ENCODE peak calls at places on chromosomes 3 and 15, in six cellular contexts. One of them, this sample, is unnamed.

GRCh38 chr3:140131895-140132294 is 196.9 kb downstream of the CLSTN2 start:
- DNase-seq in DND-41: no peak
- DNase-seq in fibroblast of lung: no peak
- DNase-seq in sigmoid colon: no peak
- DNase-seq in left lung: no peak
- DNase-seq in GM23338: no peak
- DNase-seq in this sample: no peak

GRCh38 chr15:33553157-33553556 is 242.4 kb downstream of the RYR3 start:
- DNase-seq in DND-41: no peak
- DNase-seq in fibroblast of lung: no peak
- DNase-seq in sigmoid colon: no peak
- DNase-seq in left lung: no peak
- DNase-seq in GM23338: no peak
- DNase-seq in this sample: no peak

GRCh38 chr3:136617123-136617700 is 135.0 kb downstream of the STAG1 start:
- DNase-seq in DND-41: no peak
- DNase-seq in fibroblast of lung: no peak
- DNase-seq in sigmoid colon: no peak
- DNase-seq in left lung: no peak
- DNase-seq in GM23338: no peak
- DNase-seq in this sample: no peak

GRCh38 chr15:58517682-58518525 is 86.1 kb downstream of the LIPC start:
- DNase-seq in DND-41: peak
- DNase-seq in fibroblast of lung: no peak
- DNase-seq in sigmoid colon: no peak
- DNase-seq in left lung: no peak
- DNase-seq in GM23338: no peak
- DNase-seq in this sample: no peak

GRCh38 chr3:131555456-131555855 is 52.7 kb upstream of the MRPL3 start:
- DNase-seq in DND-41: no peak
- DNase-seq in fibroblast of lung: peak
- DNase-seq in sigmoid colon: no peak
- DNase-seq in left lung: no peak
- DNase-seq in GM23338: no peak
- DNase-seq in this sample: no peak

GRCh38 chr3:115758076-115758763 is 134.9 kb downstream of the GAP43 start:
- DNase-seq in DND-41: no peak
- DNase-seq in fibroblast of lung: peak
- DNase-seq in sigmoid colon: no peak
- DNase-seq in left lung: no peak
- DNase-seq in GM23338: no peak
- DNase-seq in this sample: no peak

GRCh38 chr3:101310580-101311375 is 9.6 kb downstream of the IMPG2 start:
- DNase-seq in DND-41: no peak
- DNase-seq in fibroblast of lung: peak
- DNase-seq in sigmoid colon: peak
- DNase-seq in left lung: no peak
- DNase-seq in GM23338: no peak
- DNase-seq in this sample: no peak

GRCh38 chr3:50147447-50147846 is 7.7 kb upstream of the SEMA3F start:
- DNase-seq in DND-41: no peak
- DNase-seq in fibroblast of lung: no peak
- DNase-seq in sigmoid colon: no peak
- DNase-seq in left lung: no peak
- DNase-seq in GM23338: no peak
- DNase-seq in this sample: no peak

GRCh38 chr3:189049458-189050231 is 122.1 kb upstream of the TPRG1 start:
- DNase-seq in DND-41: peak
- DNase-seq in fibroblast of lung: no peak
- DNase-seq in sigmoid colon: no peak
- DNase-seq in left lung: no peak
- DNase-seq in GM23338: peak
- DNase-seq in this sample: no peak

GRCh38 chr3:184757010-184757651 is 45.3 kb upstream of the MAGEF1 start:
- DNase-seq in DND-41: no peak
- DNase-seq in fibroblast of lung: peak
- DNase-seq in sigmoid colon: peak
- DNase-seq in left lung: no peak
- DNase-seq in GM23338: peak
- DNase-seq in this sample: no peak

GRCh38 chr3:195809291-195809785 is 2.4 kb downstream of the MUC4 start:
- DNase-seq in DND-41: no peak
- DNase-seq in fibroblast of lung: no peak
- DNase-seq in sigmoid colon: peak
- DNase-seq in left lung: peak
- DNase-seq in GM23338: no peak
- DNase-seq in this sample: no peak

GRCh38 chr3:112365636-112366035 is 32.7 kb downstream of the CD200 start:
- DNase-seq in DND-41: no peak
- DNase-seq in fibroblast of lung: peak
- DNase-seq in sigmoid colon: no peak
- DNase-seq in left lung: no peak
- DNase-seq in GM23338: no peak
- DNase-seq in this sample: no peak

GRCh38 chr15:68305420-68305871 is 27.9 kb downstream of the FEM1B start:
- DNase-seq in DND-41: no peak
- DNase-seq in fibroblast of lung: no peak
- DNase-seq in sigmoid colon: no peak
- DNase-seq in left lung: no peak
- DNase-seq in GM23338: no peak
- DNase-seq in this sample: no peak

GRCh38 chr3:49668414-49668797 is 5.7 kb upstream of the APEH start:
- DNase-seq in DND-41: no peak
- DNase-seq in fibroblast of lung: no peak
- DNase-seq in sigmoid colon: no peak
- DNase-seq in left lung: no peak
- DNase-seq in GM23338: peak
- DNase-seq in this sample: no peak

GRCh38 chr3:188309437-188310269 is 155.7 kb downstream of the LPP start:
- DNase-seq in DND-41: no peak
- DNase-seq in fibroblast of lung: no peak
- DNase-seq in sigmoid colon: no peak
- DNase-seq in left lung: no peak
- DNase-seq in GM23338: no peak
- DNase-seq in this sample: no peak

GRCh38 chr3:86985427-86985826 is 5.5 kb downstream of the VGLL3 start:
- DNase-seq in DND-41: no peak
- DNase-seq in fibroblast of lung: peak
- DNase-seq in sigmoid colon: no peak
- DNase-seq in left lung: no peak
- DNase-seq in GM23338: no peak
- DNase-seq in this sample: no peak

GRCh38 chr15:59353994-59354951 is 18.4 kb downstream of the MYO1E start:
- DNase-seq in DND-41: no peak
- DNase-seq in fibroblast of lung: no peak
- DNase-seq in sigmoid colon: no peak
- DNase-seq in left lung: no peak
- DNase-seq in GM23338: peak
- DNase-seq in this sample: no peak

GRCh38 chr3:126961791-126962461 is 21.0 kb upstream of the PLXNA1 start:
- DNase-seq in DND-41: no peak
- DNase-seq in fibroblast of lung: no peak
- DNase-seq in sigmoid colon: peak
- DNase-seq in left lung: peak
- DNase-seq in GM23338: no peak
- DNase-seq in this sample: no peak

GRCh38 chr15:58015565-58015964 is 49.9 kb downstream of the ALDH1A2 start:
- DNase-seq in DND-41: no peak
- DNase-seq in fibroblast of lung: peak
- DNase-seq in sigmoid colon: no peak
- DNase-seq in left lung: no peak
- DNase-seq in GM23338: no peak
- DNase-seq in this sample: no peak

GRCh38 chr15:83816124-83816883 is 162.4 kb downstream of the ADAMTSL3 start:
- DNase-seq in DND-41: no peak
- DNase-seq in fibroblast of lung: no peak
- DNase-seq in sigmoid colon: no peak
- DNase-seq in left lung: no peak
- DNase-seq in GM23338: no peak
- DNase-seq in this sample: no peak

GRCh38 chr3:66499881-66500574 is 794 bp downstream of the LRIG1 start:
- DNase-seq in DND-41: no peak
- DNase-seq in fibroblast of lung: peak
- DNase-seq in sigmoid colon: peak
- DNase-seq in left lung: peak
- DNase-seq in GM23338: no peak
- DNase-seq in this sample: peak

GRCh38 chr3:51379301-51379700 is 5.8 kb upstream of the MANF start:
- DNase-seq in DND-41: no peak
- DNase-seq in fibroblast of lung: no peak
- DNase-seq in sigmoid colon: no peak
- DNase-seq in left lung: peak
- DNase-seq in GM23338: no peak
- DNase-seq in this sample: no peak

GRCh38 chr15:40217166-40217785 is 21.6 kb upstream of the PAK6 start:
- DNase-seq in DND-41: peak
- DNase-seq in fibroblast of lung: peak
- DNase-seq in sigmoid colon: no peak
- DNase-seq in left lung: no peak
- DNase-seq in GM23338: peak
- DNase-seq in this sample: no peak

GRCh38 chr15:100958326-100959065 is 39.3 kb downstream of the LRRK1 start:
- DNase-seq in DND-41: no peak
- DNase-seq in fibroblast of lung: peak
- DNase-seq in sigmoid colon: no peak
- DNase-seq in left lung: no peak
- DNase-seq in GM23338: no peak
- DNase-seq in this sample: no peak

GRCh38 chr3:264394-265156 is 68.0 kb downstream of the CHL1 start:
- DNase-seq in DND-41: no peak
- DNase-seq in fibroblast of lung: peak
- DNase-seq in sigmoid colon: no peak
- DNase-seq in left lung: no peak
- DNase-seq in GM23338: no peak
- DNase-seq in this sample: no peak

DNA sequence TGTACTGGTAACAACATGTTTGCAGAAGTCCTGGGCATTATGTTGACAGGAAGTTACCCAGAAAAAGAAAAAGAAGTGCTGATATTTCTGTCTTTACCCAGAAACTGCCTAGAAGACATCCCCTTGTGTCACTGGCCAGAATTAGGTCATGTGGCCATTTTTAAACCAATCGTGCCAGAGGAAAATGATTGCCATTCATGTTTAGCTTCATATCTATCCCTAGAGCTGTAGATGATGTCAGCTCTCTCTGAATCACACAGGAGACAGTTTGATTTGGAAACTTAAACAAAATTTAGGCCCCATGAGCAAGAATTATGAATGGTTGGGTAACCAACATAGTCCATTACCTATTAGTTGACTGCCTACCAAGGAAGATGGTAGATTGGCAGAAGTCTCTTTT is 8.9 kb upstream of the PLOD2 start:
- DNase-seq in DND-41: no peak
- DNase-seq in fibroblast of lung: no peak
- DNase-seq in sigmoid colon: no peak
- DNase-seq in left lung: no peak
- DNase-seq in GM23338: no peak
- DNase-seq in this sample: no peak
- TF ChIP-seq CTCF in DND-41: no peak
- TF ChIP-seq CTCF in fibroblast of lung: no peak
- TF ChIP-seq CTCF in sigmoid colon: no peak
- TF ChIP-seq CTCF in left lung: no peak
- TF ChIP-seq CTCF in GM23338: no peak
- TF ChIP-seq CTCF in this sample: no peak

DNA sequence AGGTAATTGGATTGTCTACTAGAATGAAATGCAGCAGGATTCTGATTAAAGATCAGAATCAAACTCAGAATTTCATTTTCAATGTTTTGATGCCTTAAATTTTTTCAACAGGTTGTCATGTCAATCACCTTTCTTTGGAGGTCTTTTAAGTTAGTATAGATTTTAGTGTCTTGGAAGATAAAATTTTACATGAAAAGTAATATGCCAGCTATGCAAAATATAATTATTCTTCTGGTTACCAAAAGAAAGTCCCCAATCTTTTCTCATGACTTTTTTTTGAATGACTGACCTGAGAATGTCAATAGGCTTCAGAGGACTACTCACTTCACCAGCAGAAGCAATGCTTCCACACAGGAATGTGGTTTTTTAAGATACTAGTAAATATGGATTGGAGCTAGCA is 4.3 kb downstream of the FGF7 start:
- DNase-seq in DND-41: no peak
- DNase-seq in fibroblast of lung: no peak
- DNase-seq in sigmoid colon: no peak
- DNase-seq in left lung: no peak
- DNase-seq in GM23338: no peak
- DNase-seq in this sample: no peak
- H3K4me3 ChIP-seq in DND-41: no peak
- H3K4me3 ChIP-seq in fibroblast of lung: peak
- H3K4me3 ChIP-seq in sigmoid colon: peak
- H3K4me3 ChIP-seq in left lung: peak
- H3K4me3 ChIP-seq in GM23338: no peak
- H3K4me3 ChIP-seq in this sample: peak

DNA sequence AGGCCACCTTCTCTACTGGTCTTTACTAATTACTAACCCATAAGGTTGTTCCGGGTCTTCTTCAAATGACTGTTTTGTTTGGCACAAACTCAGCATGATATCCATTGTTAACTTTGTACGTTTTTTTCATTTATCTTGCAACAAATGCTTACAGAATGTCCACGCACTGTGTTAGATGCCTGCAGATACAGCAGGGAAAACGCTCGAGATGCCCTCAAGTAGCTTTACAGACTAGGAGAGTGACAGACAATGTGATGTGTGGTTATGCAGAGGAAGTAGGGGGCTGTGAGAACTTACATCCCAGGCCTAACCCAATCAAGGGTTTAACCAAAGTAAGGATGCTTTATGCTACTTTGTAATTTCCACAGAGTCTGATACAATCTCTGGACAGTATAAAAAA is 949 bp upstream of the RFC4 start:
- DNase-seq in DND-41: peak
- DNase-seq in fibroblast of lung: no peak
- DNase-seq in sigmoid colon: no peak
- DNase-seq in left lung: no peak
- DNase-seq in GM23338: no peak
- DNase-seq in this sample: no peak
- H3K27ac ChIP-seq in DND-41: peak
- H3K27ac ChIP-seq in fibroblast of lung: no peak
- H3K27ac ChIP-seq in sigmoid colon: peak
- H3K27ac ChIP-seq in left lung: peak
- H3K27ac ChIP-seq in GM23338: no peak
- H3K27ac ChIP-seq in this sample: no peak

GRCh38 chr3:122265937-122266336 is 59.1 kb upstream of the CSTA start:
- DNase-seq in DND-41: no peak
- DNase-seq in fibroblast of lung: no peak
- DNase-seq in sigmoid colon: no peak
- DNase-seq in left lung: no peak
- DNase-seq in GM23338: no peak
- DNase-seq in this sample: no peak

GRCh38 chr3:122268257-122269024 is 56.6 kb upstream of the CSTA start:
- DNase-seq in DND-41: no peak
- DNase-seq in fibroblast of lung: peak
- DNase-seq in sigmoid colon: no peak
- DNase-seq in left lung: no peak
- DNase-seq in GM23338: no peak
- DNase-seq in this sample: no peak

GRCh38 chr3:122263058-122263457 is 62.0 kb upstream of the CSTA start:
- DNase-seq in DND-41: no peak
- DNase-seq in fibroblast of lung: no peak
- DNase-seq in sigmoid colon: no peak
- DNase-seq in left lung: no peak
- DNase-seq in GM23338: peak
- DNase-seq in this sample: no peak

GRCh38 chr3:122260206-122260605 is 64.8 kb upstream of the CSTA start:
- DNase-seq in DND-41: no peak
- DNase-seq in fibroblast of lung: no peak
- DNase-seq in sigmoid colon: no peak
- DNase-seq in left lung: no peak
- DNase-seq in GM23338: no peak
- DNase-seq in this sample: no peak

GRCh38 chr3:122263974-122264588 is 61.0 kb upstream of the CSTA start:
- DNase-seq in DND-41: no peak
- DNase-seq in fibroblast of lung: no peak
- DNase-seq in sigmoid colon: no peak
- DNase-seq in left lung: no peak
- DNase-seq in GM23338: no peak
- DNase-seq in this sample: no peak
- TF ChIP-seq CTCF in DND-41: no peak
- TF ChIP-seq CTCF in fibroblast of lung: no peak
- TF ChIP-seq CTCF in sigmoid colon: no peak
- TF ChIP-seq CTCF in left lung: no peak
- TF ChIP-seq CTCF in GM23338: no peak
- TF ChIP-seq CTCF in this sample: no peak